ENCODE peak calls at places on chromosomes 3 and 15, in eight cellular contexts. T is neuronal stem cell; K is NCI-H1092 treated with DMSO at 0.1 percent for 48 hours; U is activated CD4-positive, alpha-beta T cell treated with anti-CD3 and anti-CD28 coated beads for 1 hour; Y is myocyte; L is NCI-H748 treated with DMSO at 0.1 percent for 48 hours; W is GM19239; X is SK-MEL-5. G is an unnamed sample.

GRCh38 chr3:52204337-52205073 is 6.5 kb downstream of the ALAS1 start:
- DNase-seq in T (no peak), K (peak), U (no peak), Y (no peak), L (peak), W (no peak), X (no peak), G (peak)

GRCh38 chr3:160127308-160127707 is 97.9 kb upstream of the C3orf80 start:
- DNase-seq in T (no peak), K (no peak), U (no peak), Y (no peak), L (no peak), W (no peak), X (no peak), G (no peak)

GRCh38 chr3:126459763-126460127 is 15.9 kb downstream of the ZXDC start:
- DNase-seq in T (no peak), K (no peak), U (no peak), Y (no peak), L (no peak), W (no peak), X (no peak), G (no peak)

GRCh38 chr3:61796088-61796680 is 234.8 kb downstream of the PTPRG start:
- DNase-seq in T (no peak), K (no peak), U (no peak), Y (peak), L (no peak), W (no peak), X (no peak), G (no peak)

GRCh38 chr3:138078096-138078495 is 37.3 kb downstream of the DZIP1L start:
- DNase-seq in T (no peak), K (no peak), U (no peak), Y (no peak), L (no peak), W (no peak), X (no peak), G (no peak)

GRCh38 chr3:195250473-195251251 is 20.3 kb downstream of the XXYLT1 start:
- DNase-seq in T (no peak), K (peak), U (no peak), Y (no peak), L (no peak), W (no peak), X (peak), G (peak)

GRCh38 chr3:59286791-59287531 is 237.1 kb upstream of the CFAP20DC start:
- DNase-seq in T (no peak), K (no peak), U (no peak), Y (peak), L (no peak), W (no peak), X (no peak), G (no peak)

GRCh38 chr15:59160880-59161593 is 45.6 kb upstream of the LDHAL6B start:
- DNase-seq in T (no peak), K (peak), U (no peak), Y (no peak), L (peak), W (no peak), X (peak), G (no peak)

GRCh38 chr3:112354642-112355333 is 21.8 kb downstream of the CD200 start:
- DNase-seq in T (no peak), K (no peak), U (no peak), Y (peak), L (no peak), W (no peak), X (no peak), G (no peak)

GRCh38 chr15:40245666-40246065 is 6.8 kb downstream of the PAK6 start:
- DNase-seq in T (no peak), K (no peak), U (no peak), Y (no peak), L (no peak), W (no peak), X (no peak), G (no peak)

GRCh38 chr15:60589253-60589652 is 110.3 kb upstream of the ICE2 start:
- DNase-seq in T (no peak), K (no peak), U (no peak), Y (no peak), L (no peak), W (no peak), X (no peak), G (no peak)

GRCh38 chr3:146664403-146664802 is 59.3 kb upstream of the PLSCR5 start:
- DNase-seq in T (no peak), K (no peak), U (no peak), Y (no peak), L (no peak), W (no peak), X (no peak), G (no peak)

GRCh38 chr3:111721702-111722205 is 126.6 kb upstream of the ZBED2 start:
- DNase-seq in T (no peak), K (no peak), U (no peak), Y (no peak), L (no peak), W (no peak), X (no peak), G (no peak)

GRCh38 chr3:160616721-160617120 is 51.4 kb upstream of the KPNA4 start:
- DNase-seq in T (no peak), K (no peak), U (no peak), Y (peak), L (no peak), W (no peak), X (no peak), G (no peak)